ENCODE peak calls at places on chromosomes 3 and 15, in nine cellular contexts. U is activated T-cell treated with anti-CD3 and anti-CD28 coated beads, Interleukin-2, amount 50 U/mL, for 4 hours; B is mesenchymal stem cell; C is Daoy; R is HCEC 1CT; N is ACHN; F is T follicular helper cell; J is tibial artery; I is CD4-positive, alpha-beta T cell. S is an unnamed sample.

GRCh38 chr3:188272481-188273372 is 118.8 kb downstream of the LPP start:
- DNase-seq in U (no peak), B (peak), C (peak), R (peak), N (peak), F (no peak), J (no peak), I (no peak), S (no peak)

GRCh38 chr15:39133201-39133600 is 447.7 kb upstream of the THBS1 start:
- DNase-seq in U (no peak), B (peak), C (peak), R (peak), N (no peak), F (no peak), J (no peak), I (no peak), S (no peak)

GRCh38 chr3:59480486-59480995 is 430.7 kb upstream of the CFAP20DC start:
- DNase-seq in U (no peak), B (peak), C (peak), R (peak), N (no peak), F (no peak), J (no peak), I (no peak), S (no peak)

GRCh38 chr3:100463002-100463401 is 29.4 kb upstream of the TMEM45A start:
- DNase-seq in U (no peak), B (peak), C (peak), R (peak), N (peak), F (no peak), J (no peak), I (no peak), S (no peak)

GRCh38 chr15:31264534-31265089 is 62.0 kb upstream of the KLF13 start:
- DNase-seq in U (no peak), B (no peak), C (no peak), R (no peak), N (no peak), F (no peak), J (no peak), I (no peak), S (peak)

GRCh38 chr3:119676020-119676419 is 1.2 kb downstream of the COX17 start:
- DNase-seq in U (no peak), B (peak), C (no peak), R (no peak), N (no peak), F (no peak), J (no peak), I (no peak), S (no peak)

GRCh38 chr15:38414351-38414750 is 39.6 kb upstream of the FAM98B start:
- DNase-seq in U (no peak), B (peak), C (peak), R (peak), N (peak), F (no peak), J (peak), I (no peak), S (peak)

GRCh38 chr15:100934735-100935134 is 15.6 kb downstream of the LRRK1 start:
- DNase-seq in U (no peak), B (peak), C (no peak), R (peak), N (peak), F (no peak), J (no peak), I (no peak), S (no peak)

GRCh38 chr3:128218858-128219257 is 65.6 kb downstream of the EEFSEC start:
- DNase-seq in U (no peak), B (no peak), C (no peak), R (no peak), N (no peak), F (no peak), J (no peak), I (no peak), S (no peak)

GRCh38 chr15:81789403-81789802 is 256.4 kb downstream of the MEX3B start:
- DNase-seq in U (no peak), B (no peak), C (no peak), R (no peak), N (no peak), F (no peak), J (no peak), I (no peak), S (no peak)

GRCh38 chr3:30443756-30444673 is 162.4 kb upstream of the TGFBR2 start:
- DNase-seq in U (no peak), B (peak), C (no peak), R (no peak), N (no peak), F (no peak), J (no peak), I (no peak), S (no peak)

GRCh38 chr3:154657265-154657664 is 227.3 kb upstream of the GPR149 start:
- DNase-seq in U (no peak), B (no peak), C (no peak), R (no peak), N (no peak), F (no peak), J (no peak), I (no peak), S (no peak)

GRCh38 chr3:133547432-133548041 is 25.9 kb upstream of the CDV3 start:
- DNase-seq in U (no peak), B (peak), C (no peak), R (peak), N (peak), F (no peak), J (no peak), I (no peak), S (no peak)